ENCODE peak calls at places on chromosomes 16 and 17, in ten cellular contexts. A is left ventricle myocardium inferior, K is pancreas, V is cardiac muscle cell, Q is A549, F is Peyer's patch, P is vagina, X is tibial nerve, W is foreskin keratinocyte, Z is heart left ventricle. S is an unnamed sample. For H3K4me1, the result is how much of the 10 kb centered on the place peaks cover.

GRCh38 chr17:73990290-73990689 is 213.2 kb upstream of the RPL38 start:
- DNase-seq in W (no peak), F (no peak), P (no peak), K (no peak), V (no peak), A (no peak), X (no peak), Z (no peak), Q (no peak), S (no peak)

GRCh38 chr17:63834431-63835166 is 7.1 kb upstream of the FTSJ3 start:
- DNase-seq in K (no peak), Q (peak), W (no peak), A (no peak), Z (no peak), F (peak), X (peak), P (no peak), V (peak), S (peak)

GRCh38 chr17:31499771-31500554 is 108.5 kb downstream of the RAB11FIP4 start:
- DNase-seq in Z (peak), Q (no peak), K (peak), F (no peak), A (peak), X (no peak), P (no peak), V (no peak), W (no peak), S (no peak)

GRCh38 chr17:34658796-34659195 is 79.4 kb downstream of the TMEM132E start:
- DNase-seq in P (no peak), W (no peak), X (no peak), F (no peak), V (no peak), Q (no peak), K (no peak), A (no peak), Z (no peak), S (no peak)

GRCh38 chr16:50821586-50821985 is 79.7 kb downstream of the CYLD start:
- DNase-seq in X (no peak), W (no peak), Q (no peak), P (peak), V (no peak), Z (no peak), A (no peak), K (no peak), F (no peak), S (no peak)

GRCh38 chr17:81513669-81514484 is 1.3 kb upstream of the ACTG1 start:
- DNase-seq in W (peak), Q (peak), A (peak), K (peak), P (no peak), X (peak), V (peak), Z (peak), F (peak), S (peak)

GRCh38 chr17:13777003-13777402 is 175.3 kb upstream of the HS3ST3A1 start:
- DNase-seq in Q (no peak), A (no peak), Z (no peak), P (no peak), K (no peak), F (no peak), X (no peak), V (no peak), W (no peak), S (no peak)

GRCh38 chr17:36994438-36994837 is 45.7 kb downstream of the AATF start:
- DNase-seq in Z (no peak), W (peak), V (no peak), F (no peak), K (no peak), P (no peak), Q (no peak), A (no peak), X (no peak), S (no peak)

GRCh38 chr17:9109933-9110332 is 88.6 kb downstream of the NTN1 start:
- DNase-seq in P (no peak), K (no peak), Q (no peak), V (no peak), W (no peak), A (no peak), X (no peak), F (no peak), Z (no peak), S (no peak)

GRCh38 chr17:81511800-81512559 is 619 bp downstream of the ACTG1 start:
- DNase-seq in A (no peak), F (peak), Q (no peak), P (no peak), K (peak), V (peak), X (no peak), Z (no peak), W (no peak), S (no peak)

GRCh38 chr16:84199861-84200260 is 8.9 kb downstream of the ADAD2 start:
- DNase-seq in P (no peak), Z (no peak), F (no peak), K (no peak), Q (no peak), X (peak), A (no peak), V (no peak), W (no peak), S (no peak)

GRCh38 chr16:68700120-68700519 is 37.0 kb upstream of the CDH1 start:
- DNase-seq in X (no peak), W (no peak), F (no peak), Q (no peak), P (no peak), V (no peak), A (no peak), Z (no peak), K (no peak), S (no peak)

GRCh38 chr17:8479431-8479947 is 43.8 kb downstream of the NDEL1 start:
- DNase-seq in A (peak), K (no peak), Z (no peak), P (peak), V (no peak), Q (no peak), F (peak), X (no peak), W (no peak), S (no peak)

GRCh38 chr17:59427425-59427921 is 96.0 kb downstream of the YPEL2 start:
- DNase-seq in X (no peak), W (no peak), Q (no peak), V (peak), Z (peak), F (no peak), K (no peak), A (no peak), P (no peak), S (no peak)

GRCh38 chr17:60169921-60170817 is 20.4 kb downstream of the CA4 start:
- DNase-seq in Z (peak), K (no peak), Q (no peak), V (no peak), A (peak), W (no peak), P (no peak), X (no peak), F (peak), S (no peak)

GRCh38 chr17:29836643-29837042 is 93.4 kb downstream of the SSH2 start:
- DNase-seq in V (no peak), X (no peak), F (no peak), W (no peak), Z (no peak), A (no peak), Q (no peak), P (no peak), K (no peak), S (no peak)

GRCh38 chr16:2785101-2785991 is 2.0 kb downstream of the PRSS33 start:
- DNase-seq in Z (no peak), F (peak), A (no peak), V (no peak), K (no peak), P (no peak), X (no peak), W (no peak), Q (no peak), S (no peak)

GRCh38 chr17:76479515-76480048 is 12.2 kb downstream of the AANAT start:
- DNase-seq in Q (no peak), Z (no peak), X (no peak), F (no peak), A (no peak), W (no peak), V (no peak), K (peak), P (no peak), S (no peak)

GRCh38 chr17:16286009-16286946 is 67.0 kb downstream of the CENPV start:
- DNase-seq in F (peak), V (peak), X (peak), W (peak), A (peak), Q (peak), K (peak), Z (peak), P (peak), S (peak)

GRCh38 chr16:35149550-35149949 is 1690.1 kb downstream of the TP53TG3F start:
- DNase-seq in X (no peak), A (no peak), Q (no peak), K (no peak), Z (no peak), F (no peak), V (no peak), P (no peak), W (no peak), S (no peak)

GRCh38 chr16:149024-149675 is 3.3 kb upstream of the HBZ start:
- DNase-seq in K (no peak), W (no peak), P (no peak), Z (no peak), A (no peak), X (no peak), Q (no peak), V (no peak), F (no peak), S (no peak)

GRCh38 chr16:30112197-30113030 is 923 bp downstream of the GDPD3 start:
- DNase-seq in Q (peak), W (no peak), K (peak), F (peak), P (no peak), A (peak), X (no peak), V (peak), Z (peak), S (peak)

GRCh38 chr16:88651276-88651988 is 579 bp upstream of the CYBA start:
- DNase-seq in K (no peak), P (no peak), X (no peak), A (peak), Q (no peak), W (no peak), F (peak), Z (peak), V (no peak), S (no peak)

GRCh38 chr17:9389116-9389515 is 186.5 kb downstream of the STX8 start:
- DNase-seq in P (no peak), W (peak), Q (peak), F (no peak), A (no peak), Z (no peak), X (no peak), V (no peak), K (no peak), S (no peak)

GRCh38 chr16:67558859-67559258 is 3.5 kb upstream of the CTCF start:
- DNase-seq in A (no peak), X (no peak), Q (no peak), F (no peak), V (no peak), Z (no peak), W (no peak), P (no peak), K (no peak), S (no peak)

GRCh38 chr17:43667506-43668438 is 6.0 kb upstream of the MEOX1 start:
- DNase-seq in Q (no peak), A (no peak), Z (no peak), F (no peak), X (no peak), W (no peak), V (no peak), P (no peak), K (no peak), S (no peak)

GRCh38 chr16:48054881-48055601 is 100.8 kb downstream of the ABCC12 start:
- DNase-seq in X (peak), K (peak), Q (peak), A (no peak), V (peak), Z (peak), P (no peak), F (peak), W (peak), S (peak)

GRCh38 chr16:471353-472198 is 46.1 kb downstream of the RAB11FIP3 start:
- DNase-seq in W (peak), X (no peak), Q (no peak), F (no peak), A (peak), K (no peak), Z (peak), P (no peak), V (no peak), S (no peak)

GRCh38 chr16:66152841-66153525 is 213.5 kb upstream of the CDH5 start:
- DNase-seq in P (no peak), V (no peak), W (no peak), Q (no peak), F (no peak), Z (no peak), X (no peak), K (no peak), A (no peak), S (no peak)

GRCh38 chr16:64392456-64392855 is 729.4 kb downstream of the CDH11 start:
- DNase-seq in P (no peak), V (no peak), Q (no peak), Z (no peak), K (no peak), F (no peak), X (no peak), A (no peak), W (no peak), S (no peak)

GRCh38 chr16:2425008-2425518 is 4.2 kb upstream of the CCNF start:
- DNase-seq in Z (no peak), W (no peak), K (no peak), V (no peak), F (no peak), X (no peak), A (no peak), P (no peak), Q (no peak), S (no peak)

DNA sequence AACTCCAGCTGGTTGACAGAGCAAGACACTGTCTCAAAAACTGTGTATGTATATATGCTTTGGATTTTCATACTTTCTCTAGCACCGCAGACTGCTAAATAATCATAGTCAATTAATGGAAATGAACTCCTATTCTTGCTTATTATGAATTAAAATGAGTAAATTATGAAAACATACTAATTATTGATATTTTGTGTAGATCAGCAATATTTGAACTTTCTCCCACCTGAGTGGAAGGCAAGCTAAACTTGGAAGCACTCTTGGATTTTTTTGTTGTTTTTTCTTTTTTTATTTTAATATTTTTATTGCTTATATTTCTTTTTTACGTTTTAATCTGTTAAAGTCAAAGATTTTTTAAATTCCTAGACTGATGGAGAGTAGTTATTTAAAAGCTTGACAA is 201.7 kb downstream of the CDRT15L2 start:
- DNase-seq in F (no peak), W (no peak), V (no peak), K (no peak), X (no peak), P (no peak), A (no peak), Z (no peak), Q (no peak), S (no peak)
- H3K4me1 ChIP-seq in F (under half), W (under half), V (under half), K (under half), X (under half), P (under half), A (under half), Z (under half), Q (under half), S (under half)

GRCh38 chr17:78316115-78316866 is 43.6 kb downstream of the SOCS3 start:
- DNase-seq in X (no peak), F (no peak), V (no peak), W (no peak), P (no peak), Q (peak), K (no peak), A (no peak), Z (no peak), S (no peak)

GRCh38 chr17:78313735-78314648 is 45.9 kb downstream of the SOCS3 start:
- DNase-seq in Z (peak), X (no peak), K (peak), V (peak), A (peak), F (peak), Q (peak), P (no peak), W (peak), S (peak)

GRCh38 chr17:78316867-78317816 is 42.7 kb downstream of the SOCS3 start:
- DNase-seq in F (peak), X (no peak), P (no peak), K (no peak), Z (no peak), Q (peak), W (no peak), V (peak), A (no peak), S (no peak)

GRCh38 chr17:78315355-78316114 is 44.3 kb downstream of the SOCS3 start:
- DNase-seq in V (no peak), Z (peak), A (peak), P (peak), F (peak), W (peak), Q (peak), K (peak), X (peak), S (no peak)

GRCh38 chr17:78314683-78315354 is 45.1 kb downstream of the SOCS3 start:
- DNase-seq in V (no peak), K (no peak), P (no peak), Q (peak), W (no peak), F (no peak), A (no peak), Z (no peak), X (no peak), S (no peak)
- H3K4me1 ChIP-seq in V (under half), K (under half), P (under half), Q (under half), W (under half), F (under half), A (under half), Z (under half), X (under half), S (under half)

DNA sequence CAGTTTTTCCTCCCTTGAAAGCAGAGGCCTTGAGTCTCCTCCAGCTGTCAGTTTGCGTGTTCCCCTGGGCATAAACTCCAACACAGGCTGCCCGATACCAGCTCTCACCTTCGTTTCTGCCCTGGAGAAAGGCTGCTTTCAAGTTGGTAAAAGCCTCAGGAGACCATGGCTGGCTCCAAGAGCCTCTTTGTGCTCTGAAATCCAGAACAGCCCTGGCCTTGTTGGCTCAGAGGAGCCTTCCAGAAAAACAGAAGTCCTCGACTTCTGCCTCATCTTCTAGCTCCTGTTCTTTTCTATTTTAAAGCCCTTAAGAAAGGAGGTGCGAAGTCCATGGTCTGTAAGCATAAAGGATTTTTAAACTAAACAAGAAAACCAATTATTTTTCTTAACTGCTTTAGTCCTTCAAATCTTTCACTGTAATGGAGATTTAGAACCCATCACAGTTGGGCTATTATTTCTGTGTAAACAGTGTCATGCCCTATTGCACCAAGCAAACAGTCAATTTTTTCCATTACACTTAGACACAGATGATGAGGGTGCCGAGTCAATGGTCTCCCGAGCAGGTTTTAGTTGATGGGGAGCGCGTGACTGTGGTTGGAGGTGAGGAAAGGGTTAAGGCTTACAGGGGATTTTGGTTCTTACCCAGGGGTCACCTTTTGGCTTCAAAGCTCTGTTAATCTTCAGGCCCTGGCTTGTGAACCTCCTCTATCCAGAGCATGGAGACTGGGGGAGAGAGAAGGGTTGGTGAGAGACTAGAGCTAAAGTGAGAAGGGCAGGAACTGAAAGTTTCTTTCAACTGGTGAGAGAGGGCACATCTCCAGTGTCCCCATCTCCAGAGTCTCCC is 212.8 kb downstream of the MSI2 start:
- DNase-seq in X (no peak), Z (no peak), V (no peak), F (no peak), K (no peak), W (no peak), Q (no peak), A (no peak), P (no peak), S (no peak)
- H3K4me1 ChIP-seq in X (under half), Z (under half), V (under half), F (under half), K (under half), W (under half), Q (under half), A (half or more), P (under half), S (under half)

GRCh38 chr16:4231367-4231766 is 10.5 kb downstream of the SRL start:
- DNase-seq in A (no peak), F (no peak), W (no peak), P (no peak), V (no peak), K (no peak), X (no peak), Q (no peak), Z (peak), S (no peak)

GRCh38 chr16:4231886-4232285 is 10.0 kb downstream of the SRL start:
- DNase-seq in K (no peak), Q (no peak), P (no peak), F (no peak), V (no peak), Z (no peak), W (no peak), X (no peak), A (no peak), S (no peak)

GRCh38 chr16:4227040-4227332 is 14.9 kb downstream of the SRL start:
- DNase-seq in V (no peak), A (no peak), K (no peak), Q (no peak), Z (no peak), X (no peak), F (no peak), P (no peak), W (no peak), S (no peak)

GRCh38 chr16:4233431-4233830 is 8.4 kb downstream of the SRL start:
- DNase-seq in K (no peak), P (no peak), Q (no peak), X (no peak), A (no peak), V (no peak), Z (no peak), F (no peak), W (no peak), S (no peak)

DNA sequence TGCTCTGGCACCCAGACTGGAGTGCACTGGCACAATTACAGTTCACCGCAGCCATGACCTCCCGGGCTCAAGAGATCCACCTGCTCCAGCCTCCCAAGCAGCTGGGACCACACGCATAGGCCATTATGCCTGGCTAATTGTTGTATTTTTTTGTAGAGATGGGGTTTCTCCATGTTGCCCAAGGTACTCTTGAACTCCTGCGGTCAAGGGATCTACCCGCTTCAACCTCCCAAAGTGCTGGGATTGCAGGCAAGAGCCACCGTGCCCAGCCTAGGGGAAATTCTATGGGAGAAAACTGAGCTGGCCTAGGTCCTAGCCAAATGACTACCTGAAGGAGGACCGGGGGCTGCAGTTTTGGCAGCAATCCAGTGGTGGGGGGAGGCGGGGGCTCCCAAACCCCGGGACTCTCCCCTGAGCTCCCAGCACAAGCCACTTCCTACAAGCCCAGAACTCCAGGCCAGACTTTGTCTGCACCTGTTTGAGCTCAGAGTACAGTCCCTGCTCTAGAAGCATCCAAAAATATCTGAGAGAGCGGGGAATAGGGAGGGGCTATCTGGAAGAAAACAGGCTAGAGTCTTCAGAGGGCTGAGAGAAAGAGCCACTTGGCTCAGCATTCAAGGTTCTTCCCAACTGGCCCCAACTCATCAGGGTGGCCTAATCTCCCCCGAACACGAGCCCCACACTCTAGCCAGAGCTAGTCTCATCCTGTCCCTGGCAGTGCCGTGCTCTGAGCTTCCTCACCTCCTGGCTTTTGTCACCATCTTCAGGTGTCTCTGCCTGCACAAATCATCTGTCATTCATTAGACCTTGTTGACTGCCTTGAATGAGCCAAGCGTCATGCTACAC is 9.1 kb downstream of the SRL start:
- DNase-seq in X (no peak), F (no peak), P (no peak), Q (no peak), Z (no peak), A (no peak), V (peak), W (no peak), K (no peak), S (no peak)
- H3K4me1 ChIP-seq in X (under half), F (under half), P (under half), Q (under half), Z (under half), A (half or more), V (under half), W (under half), K (under half), S (under half)